ENCODE peak calls at places on chromosomes 1 and 21, in five cellular contexts. R is Calu3, M is AG04449, A is A549, T is cardiac muscle cell. Q is an unnamed sample.

GRCh38 chr1:177355575-177355974 is 184.8 kb downstream of the BRINP2 start:
- DNase-seq in R (peak), M (no peak), A (peak), T (peak), Q (peak)

GRCh38 chr1:156750932-156751723 is at the start of gene HDGF:
- DNase-seq in R (peak), M (no peak), A (peak), T (peak), Q (peak)

GRCh38 chr1:170511066-170511465 is 20.9 kb upstream of the GORAB start:
- DNase-seq in R (no peak), M (no peak), A (no peak), T (no peak), Q (no peak)

GRCh38 chr1:167605576-167605975 is 24.5 kb upstream of the RCSD1 start:
- DNase-seq in R (no peak), M (no peak), A (no peak), T (peak), Q (no peak)

GRCh38 chr1:110508038-110508437 is 10.9 kb downstream of the KCNA10 start:
- DNase-seq in R (peak), M (no peak), A (no peak), T (peak), Q (no peak)

GRCh38 chr1:212640223-212640885 is 31.8 kb downstream of the ATF3 start:
- DNase-seq in R (no peak), M (no peak), A (no peak), T (no peak), Q (no peak)

GRCh38 chr1:24694380-24694843 is 50.8 kb upstream of the CLIC4 start:
- DNase-seq in R (no peak), M (no peak), A (no peak), T (peak), Q (no peak)

GRCh38 chr1:173424137-173424536 is 53.0 kb upstream of the PRDX6 start:
- DNase-seq in R (no peak), M (no peak), A (no peak), T (no peak), Q (no peak)

GRCh38 chr1:11784993-11785769 is 20.6 kb downstream of the MTHFR start:
- DNase-seq in R (peak), M (no peak), A (peak), T (peak), Q (peak)

GRCh38 chr1:183323849-183324683 is 94.1 kb downstream of the NMNAT2 start:
- DNase-seq in R (no peak), M (no peak), A (no peak), T (no peak), Q (no peak)

GRCh38 chr1:222784916-222785315 is 29.9 kb upstream of the DISP1 start:
- DNase-seq in R (no peak), M (no peak), A (no peak), T (no peak), Q (peak)

GRCh38 chr1:53574621-53575020 is 115.4 kb downstream of the DMRTB1 start:
- DNase-seq in R (no peak), M (no peak), A (no peak), T (no peak), Q (no peak)

GRCh38 chr1:112263464-112263863 is 132.6 kb upstream of the CTTNBP2NL start:
- DNase-seq in R (no peak), M (peak), A (peak), T (peak), Q (peak)

GRCh38 chr1:64505944-64506658 is 36.2 kb downstream of the CACHD1 start:
- DNase-seq in R (peak), M (no peak), A (peak), T (no peak), Q (peak)

GRCh38 chr1:173478099-173478555 is 992 bp downstream of the PRDX6 start:
- DNase-seq in R (peak), M (peak), A (peak), T (peak), Q (peak)

GRCh38 chr1:54287176-54287650 is 87.2 kb downstream of the MRPL37 start:
- DNase-seq in R (peak), M (peak), A (peak), T (peak), Q (peak)

GRCh38 chr21:43338951-43339350 is 88.0 kb downstream of the SIK1 start:
- DNase-seq in R (no peak), M (no peak), A (no peak), T (no peak), Q (no peak)

GRCh38 chr1:183279835-183280234 is 93.8 kb downstream of the LAMC2 start:
- DNase-seq in R (no peak), M (no peak), A (no peak), T (peak), Q (peak)

GRCh38 chr1:207631137-207631536 is 13.8 kb upstream of the CR1L start:
- DNase-seq in R (no peak), M (no peak), A (no peak), T (no peak), Q (no peak)

DNA sequence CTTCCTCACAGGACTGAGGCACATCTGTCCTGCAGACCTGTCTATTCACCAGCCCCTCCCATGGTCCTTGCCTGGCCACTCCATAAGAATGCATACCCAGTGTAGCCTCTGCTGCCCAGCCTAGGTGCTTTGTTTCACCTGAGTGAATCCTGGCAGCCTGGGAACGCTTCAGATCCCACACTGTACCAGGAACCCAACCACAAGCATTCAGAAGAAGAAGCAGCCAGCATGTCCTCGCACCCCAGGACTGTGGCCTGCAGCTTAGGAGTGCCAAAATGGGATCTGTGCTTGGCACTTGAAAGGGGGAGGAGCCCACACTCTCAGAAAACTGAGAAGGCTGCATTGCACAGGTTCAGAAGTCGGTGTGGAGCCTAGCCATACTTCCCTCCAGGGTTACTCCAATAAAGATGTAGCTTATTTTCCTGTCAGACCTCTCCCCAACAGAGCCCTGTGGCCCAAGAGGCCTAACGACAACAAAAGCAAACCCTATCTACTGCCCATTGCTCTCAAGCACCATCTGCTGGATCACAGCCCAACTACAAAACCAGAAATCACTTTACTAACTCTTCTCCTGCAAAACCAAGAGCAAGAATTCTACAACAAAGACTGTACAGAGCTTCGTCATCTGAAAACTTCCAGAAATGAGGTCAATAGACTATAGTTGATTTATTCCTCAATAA is 923.1 kb upstream of the NEGR1 start:
- DNase-seq in R (no peak), M (no peak), A (no peak), T (no peak), Q (peak)
- TF ChIP-seq CTCF in R (no peak), M (no peak), A (no peak), T (no peak), Q (peak)

DNA sequence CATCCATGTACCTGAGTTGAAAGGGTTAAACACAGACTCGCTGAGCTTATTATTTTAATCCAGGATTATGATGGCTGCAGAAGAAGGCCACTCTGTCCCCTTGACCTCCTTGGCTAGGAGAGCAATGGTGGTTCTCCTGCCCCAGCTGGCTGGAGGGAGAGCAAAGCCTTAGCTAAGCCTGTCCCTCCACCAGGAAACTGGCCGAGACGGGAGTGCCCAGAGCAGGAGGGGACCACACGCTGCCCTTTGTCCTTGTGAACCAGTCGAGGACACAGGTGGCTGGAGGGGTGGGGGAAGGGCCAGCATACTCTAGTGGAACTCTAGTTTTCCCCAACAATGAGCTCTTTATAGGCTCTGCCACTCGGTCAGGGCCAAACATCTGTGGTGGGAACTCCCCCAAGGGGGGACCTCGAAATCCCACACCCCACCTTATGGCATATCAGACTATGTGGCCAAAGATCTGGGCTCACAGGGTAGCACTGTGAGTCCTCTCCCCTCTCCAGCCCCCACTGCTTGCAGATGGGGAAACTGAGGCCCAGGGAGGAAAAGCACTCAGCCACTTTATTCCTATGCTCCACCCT is 12.9 kb downstream of the KIAA1614 start:
- DNase-seq in R (peak), M (no peak), A (no peak), T (no peak), Q (no peak)
- TF ChIP-seq CTCF in R (no peak), M (no peak), A (no peak), T (no peak), Q (no peak)

GRCh38 chr1:71170925-71171324 is 90.1 kb upstream of the ZRANB2 start:
- DNase-seq in R (no peak), M (no peak), A (no peak), T (peak), Q (no peak)
- TF ChIP-seq CTCF in R (no peak), M (no peak), A (no peak), T (no peak), Q (no peak)

GRCh38 chr1:52056110-52056936 is at the start of gene BTF3L4:
- DNase-seq in R (peak), M (no peak), A (peak), T (peak), Q (peak)

GRCh38 chr1:52055854-52056109 is 313 bp upstream of the BTF3L4 start:
- DNase-seq in R (no peak), M (no peak), A (no peak), T (no peak), Q (no peak)

GRCh38 chr1:52055066-52055853 is at the start of gene TXNDC12:
- DNase-seq in R (peak), M (peak), A (peak), T (peak), Q (peak)

GRCh38 chr1:52053862-52054261 is 1.1 kb downstream of the TXNDC12 start:
- DNase-seq in R (no peak), M (no peak), A (no peak), T (no peak), Q (no peak)

DNA sequence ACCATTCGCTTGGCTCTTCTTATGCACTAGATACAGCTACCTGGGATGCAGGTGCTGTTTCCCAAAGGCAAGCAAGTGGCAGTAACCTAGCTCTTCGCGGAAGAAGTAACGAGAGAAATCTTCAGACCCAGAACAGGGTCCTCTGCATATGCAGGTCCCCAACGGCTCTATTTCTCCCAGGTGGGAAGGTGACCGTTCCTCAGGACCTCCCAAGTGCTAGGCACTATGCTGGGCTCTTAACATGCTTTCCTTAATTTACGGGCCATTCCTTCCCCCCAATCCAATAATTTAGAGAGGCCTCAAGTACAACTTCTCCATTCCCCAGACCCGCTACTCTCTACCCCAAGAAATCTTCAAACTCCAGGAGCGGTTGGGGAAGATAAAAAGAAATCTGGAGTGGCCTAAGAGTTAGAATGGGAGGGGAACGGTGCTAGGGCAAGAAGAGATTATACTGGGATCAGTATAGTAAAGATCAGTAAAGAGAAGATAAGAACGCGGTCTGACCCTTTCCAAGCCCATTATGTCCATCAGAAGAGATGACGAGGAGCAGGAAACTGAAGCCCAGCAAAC is 410 bp downstream of the TXNDC12 start:
- DNase-seq in R (no peak), M (no peak), A (no peak), T (no peak), Q (no peak)
- TF ChIP-seq CTCF in R (no peak), M (no peak), A (no peak), T (no peak), Q (no peak)

Q was measured in MCF 10A.